ENCODE peak calls at places on chromosomes 6 and 20, in four cellular contexts. N is GM12878, G is K562, X is HepG2. V is an unnamed sample.

GRCh38 chr6:87815449-87815848 is 113.4 kb upstream of the AKIRIN2 start:
- DNase-seq in N (no peak), G (no peak), X (no peak), V (no peak)

GRCh38 chr6:112957526-112957916 is 610.4 kb downstream of the RFPL4B start:
- DNase-seq in N (no peak), G (peak; percentile 45), X (no peak), V (no peak)

GRCh38 chr20:17636523-17637412 is 45.3 kb downstream of the RRBP1 start:
- DNase-seq in N (no peak), G (no peak), X (no peak), V (peak; percentile 59)

GRCh38 chr6:164882236-164882635 is 427.2 kb downstream of the C6orf118 start:
- DNase-seq in N (no peak), G (no peak), X (no peak), V (peak; percentile 20)

GRCh38 chr20:35773154-35773751 is 1.4 kb downstream of the PHF20 start:
- DNase-seq in N (peak; percentile 36), G (peak; percentile 63), X (no peak), V (peak; percentile 23)

GRCh38 chr6:56759521-56759920 is 116.8 kb upstream of the DST start:
- DNase-seq in N (no peak), G (no peak), X (no peak), V (peak; percentile 60)

GRCh38 chr6:27127874-27128795 is 119.4 kb upstream of the PRSS16 start:
- DNase-seq in N (no peak), G (no peak), X (no peak), V (no peak)

GRCh38 chr20:54290636-54291035 is 82.7 kb downstream of the PFDN4 start:
- DNase-seq in N (no peak), G (no peak), X (no peak), V (no peak)

GRCh38 chr6:4736371-4736873 is 39.8 kb upstream of the CDYL start:
- DNase-seq in N (no peak), G (no peak), X (no peak), V (no peak)

GRCh38 chr20:45470262-45470931 is 844 bp downstream of the WFDC2 start:
- DNase-seq in N (no peak), G (no peak), X (no peak), V (peak; percentile 68)

GRCh38 chr6:32666420-32667300 is at the start of gene HLA-DQB1:
- DNase-seq in N (peak; percentile 77), G (no peak), X (peak; percentile 22), V (peak; percentile 80)

GRCh38 chr20:39623584-39624234 is 661.6 kb downstream of the DHX35 start:
- DNase-seq in N (no peak), G (no peak), X (no peak), V (no peak)

GRCh38 chr6:2632368-2632767 is 118.4 kb downstream of the MYLK4 start:
- DNase-seq in N (no peak), G (no peak), X (no peak), V (no peak)

GRCh38 chr6:84801250-84801649 is 36.9 kb upstream of the TBX18 start:
- DNase-seq in N (no peak), G (no peak), X (no peak), V (no peak)

GRCh38 chr6:126803769-126804168 is 314.7 kb upstream of the RSPO3 start:
- DNase-seq in N (no peak), G (no peak), X (no peak), V (no peak)

GRCh38 chr6:145469021-145469420 is 266.3 kb downstream of the EPM2A start:
- DNase-seq in N (no peak), G (no peak), X (no peak), V (no peak)

GRCh38 chr20:40506567-40506966 is 182.5 kb downstream of the MAFB start:
- DNase-seq in N (no peak), G (peak; percentile 35), X (peak; percentile 37), V (no peak)

GRCh38 chr20:6976535-6976934 is 209.0 kb downstream of the BMP2 start:
- DNase-seq in N (no peak), G (no peak), X (no peak), V (no peak)

GRCh38 chr20:20956586-20956985 is 149.6 kb downstream of the LINC00237 start:
- DNase-seq in N (no peak), G (no peak), X (no peak), V (no peak)

GRCh38 chr6:16179970-16180431 is 51.1 kb downstream of the MYLIP start:
- DNase-seq in N (no peak), G (no peak), X (no peak), V (no peak)

GRCh38 chr6:16136536-16137450 is 7.9 kb downstream of the MYLIP start:
- DNase-seq in N (no peak), G (peak; percentile 38), X (no peak), V (no peak)

GRCh38 chr20:18831830-18832229 is 18.2 kb downstream of the SCP2D1 start:
- DNase-seq in N (no peak), G (peak; percentile 1), X (no peak), V (no peak)

GRCh38 chr6:14265049-14266021 is 147.8 kb downstream of the CD83 start:
- DNase-seq in N (no peak), G (no peak), X (no peak), V (peak; percentile 45)

GRCh38 chr6:149750136-149750609 is 632 bp downstream of the PCMT1 start:
- DNase-seq in N (no peak), G (peak; percentile 92), X (peak; percentile 80), V (peak; percentile 87)

GRCh38 chr20:36274248-36274841 is 31.8 kb upstream of the DLGAP4 start:
- DNase-seq in N (no peak), G (no peak), X (no peak), V (peak; percentile 41)

GRCh38 chr20:36754656-36755222 is 8.8 kb upstream of the NDRG3 start:
- DNase-seq in N (no peak), G (peak; percentile 69), X (peak; percentile 84), V (peak; percentile 88)

GRCh38 chr6:89611666-89612065 is 26.9 kb downstream of the LYRM2 start:
- DNase-seq in N (no peak), G (no peak), X (no peak), V (no peak)

GRCh38 chr6:109238405-109238804 is 143.1 kb downstream of the CEP57L1 start:
- DNase-seq in N (no peak), G (no peak), X (no peak), V (no peak)
- TF ChIP-seq CREB1 in N (no peak), G (no peak), X (no peak), V (no peak)

GRCh38 chr6:1037430-1037829 is 274.5 kb upstream of the FOXQ1 start:
- DNase-seq in N (no peak), G (no peak), X (no peak), V (no peak)
- H3K27me3 ChIP-seq in N (peaks cover 1% of the 10 kb centered on the region), G (peaks cover 28% of the 10 kb centered on the region), X (no peaks in the 10 kb centered on the region), V (no peaks in the 10 kb centered on the region)

DNA sequence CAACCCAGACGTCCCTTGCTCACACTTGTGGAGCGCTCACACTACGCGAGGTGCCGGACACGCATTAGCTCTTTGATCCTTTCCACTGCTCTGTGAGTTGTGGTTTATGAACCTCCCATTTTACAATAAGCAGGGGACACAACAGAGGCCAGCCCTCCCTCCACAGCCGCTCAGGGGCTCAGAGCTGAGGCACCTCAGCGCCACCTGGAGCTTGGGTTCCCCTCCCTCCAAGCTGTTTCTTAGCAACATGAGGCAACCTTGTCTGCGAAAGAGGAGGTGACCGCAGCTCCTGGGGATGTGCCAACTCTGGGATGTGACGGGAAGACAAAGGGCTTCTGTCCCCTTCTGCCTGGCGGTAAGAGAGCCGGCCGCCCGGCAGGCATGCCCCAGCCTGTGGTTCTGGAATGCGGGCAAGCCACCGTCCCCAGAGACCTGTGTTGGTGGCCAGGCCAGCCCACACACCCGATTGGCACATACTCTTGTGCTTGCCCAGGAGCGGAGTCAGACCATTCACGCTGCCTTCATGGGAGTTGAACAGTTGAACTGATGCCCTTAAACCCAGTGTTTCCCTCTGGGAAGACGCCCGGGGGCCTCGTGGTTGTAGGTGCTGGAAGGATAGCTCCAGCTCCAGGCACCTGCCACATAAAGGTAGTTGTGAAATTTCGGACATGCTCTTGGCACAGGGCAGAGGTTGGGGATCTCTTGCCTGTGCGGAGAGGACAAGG is 44.5 kb downstream of the RBM38 start:
- DNase-seq in N (no peak), G (peak; percentile 73), X (peak; percentile 99), V (peak; percentile 63)
- TF ChIP-seq REST in N (no peak), G (no peak), X (no peak), V (no peak)

DNA sequence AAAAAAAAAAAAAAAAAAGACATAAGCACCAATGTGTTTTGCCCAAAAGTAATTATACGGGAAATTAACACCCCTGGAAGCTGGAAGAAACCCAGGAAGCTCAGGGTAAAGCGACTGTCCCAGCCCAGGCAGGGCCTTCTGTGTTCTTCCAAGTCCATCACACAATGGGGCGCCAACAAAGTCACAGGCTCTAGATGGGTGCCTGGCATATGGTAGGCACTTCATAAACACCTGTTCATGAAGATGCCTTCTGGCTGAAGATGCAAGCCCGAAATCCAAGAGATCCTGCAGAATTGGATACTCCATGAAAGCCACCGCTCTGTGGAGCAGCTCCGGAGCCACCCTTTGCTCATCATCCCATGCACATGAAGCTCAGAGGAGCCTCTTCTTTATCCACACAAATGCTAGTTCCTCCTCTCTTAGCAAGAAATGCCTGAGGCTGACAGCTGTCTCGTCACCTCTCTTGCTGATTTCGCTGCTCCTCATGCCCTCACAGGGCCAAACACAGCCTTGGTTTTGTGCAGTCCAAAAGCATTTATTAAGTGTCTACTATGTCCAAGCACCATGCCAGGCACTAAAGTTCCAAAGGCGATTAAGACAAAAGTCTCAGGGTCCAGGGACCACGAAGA is 76.6 kb downstream of the TRERF1 start:
- DNase-seq in N (no peak), G (no peak), X (no peak), V (no peak)
- TF ChIP-seq CREB1 in N (no peak), G (no peak), X (no peak), V (no peak)

GRCh38 chr20:62214067-62214466 is 6.0 kb downstream of the HRH3 start:
- DNase-seq in N (no peak), G (no peak), X (no peak), V (no peak)

GRCh38 chr20:62216636-62217566 is 3.2 kb downstream of the HRH3 start:
- DNase-seq in N (no peak), G (no peak), X (no peak), V (no peak)

GRCh38 chr20:62215020-62215990 is 4.8 kb downstream of the HRH3 start:
- DNase-seq in N (no peak), G (no peak), X (no peak), V (no peak)

GRCh38 chr20:62217913-62218773 is 1.9 kb downstream of the HRH3 start:
- DNase-seq in N (no peak), G (no peak), X (no peak), V (no peak)

DNA sequence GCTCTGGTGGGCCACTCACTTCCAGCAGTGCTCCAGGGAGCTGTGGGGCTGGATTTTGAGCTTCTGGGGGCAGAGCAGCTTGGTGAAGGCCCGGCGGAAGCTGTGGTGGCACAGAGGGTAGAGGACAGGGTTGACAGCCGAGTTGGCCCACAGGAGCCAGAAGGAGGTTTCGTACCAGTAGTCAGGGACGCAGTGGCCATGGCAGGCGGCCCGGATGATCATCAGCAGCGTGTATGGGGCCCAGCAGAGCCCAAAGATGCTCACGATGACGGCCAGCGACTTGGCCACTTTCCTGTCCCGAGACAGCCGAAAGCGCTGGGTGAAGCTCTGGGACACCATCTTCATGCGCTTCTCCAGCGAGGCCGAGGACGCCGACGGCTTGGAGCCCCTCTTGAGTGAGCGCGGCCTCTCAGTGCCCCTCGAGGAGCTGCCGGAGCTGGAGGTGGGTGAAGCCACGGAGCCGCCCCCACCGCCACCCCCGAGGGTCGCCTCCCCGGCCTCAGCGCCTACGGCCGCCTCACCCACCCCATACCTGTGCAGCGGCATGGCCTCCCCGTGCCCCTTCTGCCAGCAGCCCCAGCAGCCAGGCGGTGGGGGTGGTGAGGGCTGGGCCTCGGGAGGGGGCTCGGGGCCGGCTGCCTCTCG is 4.0 kb downstream of the HRH3 start:
- DNase-seq in N (no peak), G (no peak), X (no peak), V (no peak)
- H3K27me3 ChIP-seq in N (no peaks in the 10 kb centered on the region), G (peaks cover 68% of the 10 kb centered on the region), X (peaks cover 82% of the 10 kb centered on the region), V (peaks cover 29% of the 10 kb centered on the region)

V was measured in GM23338.